ENCODE peak calls at places on chromosomes 12 and 14, in six cellular contexts. N is A549, Z is left ventricle myocardium inferior, L is Peyer's patch, I is upper lobe of right lung, W is tibial nerve. K is an unnamed sample.

GRCh38 chr14:91032250-91032649 is 28.2 kb downstream of the RPS6KA5 start:
- DNase-seq in N (no peak), Z (no peak), L (no peak), I (no peak), W (no peak), K (no peak)

GRCh38 chr14:104865069-104865630 is at the start of gene CEP170B:
- DNase-seq in N (peak), Z (peak), L (peak), I (peak), W (no peak), K (no peak)

GRCh38 chr12:130881046-130881445 is 9.2 kb downstream of the RAN start:
- DNase-seq in N (no peak), Z (no peak), L (no peak), I (no peak), W (no peak), K (no peak)

GRCh38 chr12:62684586-62685295 is 218.1 kb downstream of the MON2 start:
- DNase-seq in N (no peak), Z (peak), L (no peak), I (no peak), W (peak), K (no peak)

GRCh38 chr12:54579696-54580333 is 8.6 kb downstream of the PPP1R1A start:
- DNase-seq in N (peak), Z (peak), L (peak), I (peak), W (peak), K (peak)

GRCh38 chr14:95875831-95876768 is 532 bp upstream of the TUNAR start:
- DNase-seq in N (no peak), Z (no peak), L (no peak), I (no peak), W (no peak), K (no peak)

GRCh38 chr14:61562321-61563161 is 132.8 kb upstream of the HIF1A start:
- DNase-seq in N (peak), Z (no peak), L (no peak), I (no peak), W (no peak), K (no peak)

GRCh38 chr12:3944620-3945019 is 71.4 kb upstream of the PARP11 start:
- DNase-seq in N (no peak), Z (no peak), L (no peak), I (no peak), W (no peak), K (no peak)

GRCh38 chr12:119366007-119366406 is 31.5 kb downstream of the CCDC60 start:
- DNase-seq in N (no peak), Z (no peak), L (no peak), I (no peak), W (no peak), K (no peak)

GRCh38 chr14:28773917-28774691 is 7.5 kb downstream of the FOXG1 start:
- DNase-seq in N (peak), Z (no peak), L (no peak), I (no peak), W (no peak), K (peak)

GRCh38 chr12:8638951-8639350 is 23.7 kb downstream of the MFAP5 start:
- DNase-seq in N (no peak), Z (no peak), L (no peak), I (no peak), W (no peak), K (no peak)

GRCh38 chr12:111635524-111635923 is 36.4 kb upstream of the ATXN2 start:
- DNase-seq in N (no peak), Z (no peak), L (no peak), I (no peak), W (no peak), K (no peak)

GRCh38 chr12:23775208-23775607 is 174.3 kb downstream of the SOX5 start:
- DNase-seq in N (no peak), Z (no peak), L (no peak), I (no peak), W (no peak), K (no peak)
- H3K4me3 ChIP-seq in N (no peak), Z (no peak), L (no peak), I (no peak), W (no peak), K (no peak)

GRCh38 chr14:103334644-103335603 is 887 bp downstream of the EIF5 start:
- DNase-seq in N (peak), Z (peak), L (peak), I (peak), W (peak), K (peak)
- TF ChIP-seq CTCF in N (no peak), Z (no peak), L (no peak), I (no peak), W (no peak), K (no peak)

GRCh38 chr12:55814257-55814656 is 3.3 kb downstream of the SARNP start:
- DNase-seq in N (no peak), Z (no peak), L (no peak), I (no peak), W (no peak), K (no peak)
- H3K4me3 ChIP-seq in N (no peak), Z (no peak), L (no peak), I (no peak), W (no peak), K (no peak)

DNA sequence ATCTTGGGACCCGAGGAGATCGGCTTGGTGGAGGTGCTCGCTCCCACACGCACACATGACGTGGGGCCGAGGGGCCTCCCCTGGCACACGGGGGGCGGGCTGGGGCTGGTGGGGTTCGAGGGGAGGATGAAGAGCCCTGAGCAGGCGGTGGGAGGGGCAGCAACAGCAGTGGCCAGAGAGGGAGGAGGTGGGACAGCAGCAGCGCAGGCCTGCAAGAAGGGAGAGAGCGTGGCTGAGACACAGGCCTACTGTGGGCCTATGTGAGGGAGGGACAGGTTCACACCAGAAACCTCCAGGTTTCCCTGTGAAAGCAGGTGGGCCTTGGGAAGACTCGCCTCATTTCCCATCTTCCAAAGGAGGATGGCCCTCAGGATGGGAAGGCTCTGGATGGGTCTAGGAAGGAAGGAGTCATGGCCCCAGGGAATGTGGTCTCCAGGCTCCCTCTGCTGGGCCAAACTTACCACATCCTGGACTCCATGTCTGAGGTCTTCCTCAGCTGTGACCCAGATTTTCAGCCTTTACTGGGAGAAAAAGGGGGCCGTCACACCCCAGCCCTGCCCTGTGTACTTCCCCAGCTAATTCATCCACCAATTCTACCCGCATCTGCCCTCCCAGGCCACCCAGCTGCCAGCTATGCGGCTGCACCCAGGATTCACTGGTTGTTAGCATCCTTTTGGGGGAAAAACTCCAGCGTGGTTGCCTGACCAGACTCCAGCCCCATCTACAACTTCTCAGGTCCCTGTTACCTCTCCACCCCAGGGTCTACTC is 2.8 kb downstream of the PIANP start:
- DNase-seq in N (peak), Z (no peak), L (no peak), I (no peak), W (no peak), K (peak)
- TF ChIP-seq CTCF in N (peak), Z (peak), L (no peak), I (peak), W (no peak), K (peak)

GRCh38 chr14:32703246-32703645 is 235.4 kb upstream of the NPAS3 start:
- DNase-seq in N (no peak), Z (no peak), L (no peak), I (no peak), W (peak), K (no peak)
- H3K4me3 ChIP-seq in N (no peak), Z (peak), L (no peak), I (no peak), W (no peak), K (no peak)

GRCh38 chr14:23054000-23054811 is 3.1 kb downstream of the CDH24 start:
- DNase-seq in N (no peak), Z (no peak), L (peak), I (peak), W (no peak), K (no peak)
- TF ChIP-seq CTCF in N (no peak), Z (peak), L (no peak), I (peak), W (peak), K (peak)

K was measured in GM12865.